ENCODE peak calls at places on chromosomes 12 and 14, in six cellular contexts. One of them, this sample, is unnamed.

GRCh38 chr12:40921563-40922163 is 229.4 kb downstream of the CNTN1 start:
- DNase-seq in posterior cingulate gyrus: no peak
- DNase-seq in WTC11: no peak
- DNase-seq in ELR: peak; percentile 23
- DNase-seq in astrocyte of the cerebellum: peak; percentile 6
- DNase-seq in left colon: no peak
- DNase-seq in this sample: peak; percentile 32

GRCh38 chr14:81211844-81212243 is 8.9 kb downstream of the GTF2A1 start:
- DNase-seq in posterior cingulate gyrus: peak; percentile 38
- DNase-seq in WTC11: no peak
- DNase-seq in ELR: peak; percentile 32
- DNase-seq in astrocyte of the cerebellum: no peak
- DNase-seq in left colon: no peak
- DNase-seq in this sample: no peak

GRCh38 chr12:116599285-116600122 is 40.3 kb downstream of the MAP1LC3B2 start:
- DNase-seq in posterior cingulate gyrus: peak; percentile 71
- DNase-seq in WTC11: peak; percentile 86
- DNase-seq in ELR: peak; percentile 77
- DNase-seq in astrocyte of the cerebellum: peak; percentile 24
- DNase-seq in left colon: peak; percentile 86
- DNase-seq in this sample: peak; percentile 32

GRCh38 chr14:53537421-53538315 is 384.5 kb upstream of the DDHD1 start:
- DNase-seq in posterior cingulate gyrus: no peak
- DNase-seq in WTC11: no peak
- DNase-seq in ELR: no peak
- DNase-seq in astrocyte of the cerebellum: no peak
- DNase-seq in left colon: no peak
- DNase-seq in this sample: no peak

GRCh38 chr14:105053996-105054395 is 11.2 kb downstream of the GPR132 start:
- DNase-seq in posterior cingulate gyrus: no peak
- DNase-seq in WTC11: no peak
- DNase-seq in ELR: no peak
- DNase-seq in astrocyte of the cerebellum: no peak
- DNase-seq in left colon: no peak
- DNase-seq in this sample: no peak

GRCh38 chr14:98925362-98926040 is 346.5 kb downstream of the BCL11B start:
- DNase-seq in posterior cingulate gyrus: no peak
- DNase-seq in WTC11: no peak
- DNase-seq in ELR: no peak
- DNase-seq in astrocyte of the cerebellum: no peak
- DNase-seq in left colon: no peak
- DNase-seq in this sample: no peak

GRCh38 chr12:124394462-124395128 is 99.7 kb downstream of the RFLNA start:
- DNase-seq in posterior cingulate gyrus: no peak
- DNase-seq in WTC11: no peak
- DNase-seq in ELR: no peak
- DNase-seq in astrocyte of the cerebellum: no peak
- DNase-seq in left colon: no peak
- DNase-seq in this sample: no peak

GRCh38 chr14:99644723-99645544 is at the start of gene HHIPL1:
- DNase-seq in posterior cingulate gyrus: no peak
- DNase-seq in WTC11: peak; percentile 42
- DNase-seq in ELR: peak; percentile 40
- DNase-seq in astrocyte of the cerebellum: no peak
- DNase-seq in left colon: no peak
- DNase-seq in this sample: no peak

GRCh38 chr12:69096669-69097364 is 142.6 kb upstream of the CPSF6 start:
- DNase-seq in posterior cingulate gyrus: no peak
- DNase-seq in WTC11: no peak
- DNase-seq in ELR: peak; percentile 37
- DNase-seq in astrocyte of the cerebellum: peak; percentile 37
- DNase-seq in left colon: no peak
- DNase-seq in this sample: no peak

GRCh38 chr14:71668942-71669341 is 263.3 kb upstream of the RGS6 start:
- DNase-seq in posterior cingulate gyrus: no peak
- DNase-seq in WTC11: no peak
- DNase-seq in ELR: no peak
- DNase-seq in astrocyte of the cerebellum: no peak
- DNase-seq in left colon: no peak
- DNase-seq in this sample: no peak

GRCh38 chr14:38129705-38130104 is 78.0 kb upstream of the SSTR1 start:
- DNase-seq in posterior cingulate gyrus: no peak
- DNase-seq in WTC11: no peak
- DNase-seq in ELR: no peak
- DNase-seq in astrocyte of the cerebellum: no peak
- DNase-seq in left colon: peak; percentile 5
- DNase-seq in this sample: no peak

GRCh38 chr12:95385646-95386045 is 88.3 kb upstream of the METAP2 start:
- DNase-seq in posterior cingulate gyrus: no peak
- DNase-seq in WTC11: no peak
- DNase-seq in ELR: no peak
- DNase-seq in astrocyte of the cerebellum: no peak
- DNase-seq in left colon: no peak
- DNase-seq in this sample: no peak

GRCh38 chr12:49945394-49946080 is 5.0 kb upstream of the AQP2 start:
- DNase-seq in posterior cingulate gyrus: peak; percentile 80
- DNase-seq in WTC11: peak; percentile 90
- DNase-seq in ELR: peak; percentile 85
- DNase-seq in astrocyte of the cerebellum: peak; percentile 22
- DNase-seq in left colon: peak; percentile 88
- DNase-seq in this sample: peak; percentile 72

GRCh38 chr12:52213541-52214420 is 19.3 kb upstream of the KRT7 start:
- DNase-seq in posterior cingulate gyrus: peak; percentile 72
- DNase-seq in WTC11: peak; percentile 96
- DNase-seq in ELR: peak; percentile 86
- DNase-seq in astrocyte of the cerebellum: peak; percentile 42
- DNase-seq in left colon: peak; percentile 73
- DNase-seq in this sample: peak; percentile 62

GRCh38 chr12:94207467-94208432 is 59.4 kb downstream of the PLXNC1 start:
- DNase-seq in posterior cingulate gyrus: no peak
- DNase-seq in WTC11: no peak
- DNase-seq in ELR: no peak
- DNase-seq in astrocyte of the cerebellum: no peak
- DNase-seq in left colon: no peak
- DNase-seq in this sample: no peak

GRCh38 chr12:108694812-108695278 is 36.5 kb downstream of the CORO1C start:
- DNase-seq in posterior cingulate gyrus: no peak
- DNase-seq in WTC11: no peak
- DNase-seq in ELR: peak; percentile 82
- DNase-seq in astrocyte of the cerebellum: no peak
- DNase-seq in left colon: no peak
- DNase-seq in this sample: no peak

GRCh38 chr14:76863724-76864407 is 37.7 kb downstream of the LRRC74A start:
- DNase-seq in posterior cingulate gyrus: no peak
- DNase-seq in WTC11: no peak
- DNase-seq in ELR: no peak
- DNase-seq in astrocyte of the cerebellum: no peak
- DNase-seq in left colon: peak; percentile 23
- DNase-seq in this sample: no peak

GRCh38 chr14:101502761-101503392 is 58.4 kb upstream of the DIO3 start:
- DNase-seq in posterior cingulate gyrus: peak; percentile 8
- DNase-seq in WTC11: no peak
- DNase-seq in ELR: no peak
- DNase-seq in astrocyte of the cerebellum: no peak
- DNase-seq in left colon: no peak
- DNase-seq in this sample: no peak

GRCh38 chr12:121365416-121366062 is 13.3 kb upstream of the ANAPC5 start:
- DNase-seq in posterior cingulate gyrus: no peak
- DNase-seq in WTC11: no peak
- DNase-seq in ELR: peak; percentile 37
- DNase-seq in astrocyte of the cerebellum: no peak
- DNase-seq in left colon: no peak
- DNase-seq in this sample: no peak

GRCh38 chr14:67566908-67567307 is 33.2 kb downstream of the PIGH start:
- DNase-seq in posterior cingulate gyrus: no peak
- DNase-seq in WTC11: no peak
- DNase-seq in ELR: no peak
- DNase-seq in astrocyte of the cerebellum: no peak
- DNase-seq in left colon: no peak
- DNase-seq in this sample: no peak

GRCh38 chr12:29713729-29714128 is 70.0 kb downstream of the TMTC1 start:
- DNase-seq in posterior cingulate gyrus: no peak
- DNase-seq in WTC11: no peak
- DNase-seq in ELR: no peak
- DNase-seq in astrocyte of the cerebellum: no peak
- DNase-seq in left colon: no peak
- DNase-seq in this sample: no peak

GRCh38 chr12:29717540-29718100 is 66.1 kb downstream of the TMTC1 start:
- DNase-seq in posterior cingulate gyrus: no peak
- DNase-seq in WTC11: no peak
- DNase-seq in ELR: no peak
- DNase-seq in astrocyte of the cerebellum: no peak
- DNase-seq in left colon: no peak
- DNase-seq in this sample: no peak

GRCh38 chr14:43399289-43399688 is 1107.8 kb downstream of the FSCB start:
- DNase-seq in posterior cingulate gyrus: no peak
- DNase-seq in WTC11: no peak
- DNase-seq in ELR: no peak
- DNase-seq in astrocyte of the cerebellum: no peak
- DNase-seq in left colon: no peak
- DNase-seq in this sample: no peak

GRCh38 chr14:74488788-74489397 is 4.2 kb downstream of the NPC2 start:
- DNase-seq in posterior cingulate gyrus: no peak
- DNase-seq in WTC11: no peak
- DNase-seq in ELR: peak; percentile 76
- DNase-seq in astrocyte of the cerebellum: peak; percentile 54
- DNase-seq in left colon: no peak
- DNase-seq in this sample: no peak

GRCh38 chr12:131091413-131091975 is 137.8 kb downstream of the ADGRD1 start:
- DNase-seq in posterior cingulate gyrus: peak; percentile 22
- DNase-seq in WTC11: peak; percentile 1
- DNase-seq in ELR: no peak
- DNase-seq in astrocyte of the cerebellum: no peak
- DNase-seq in left colon: no peak
- DNase-seq in this sample: no peak

GRCh38 chr14:47917344-47917954 is 242.0 kb upstream of the MDGA2 start:
- DNase-seq in posterior cingulate gyrus: peak; percentile 18
- DNase-seq in WTC11: peak; percentile 37
- DNase-seq in ELR: peak; percentile 16
- DNase-seq in astrocyte of the cerebellum: peak; percentile 1
- DNase-seq in left colon: no peak
- DNase-seq in this sample: no peak

GRCh38 chr14:22184157-22185025 is 404.6 kb downstream of the DAD1 start:
- DNase-seq in posterior cingulate gyrus: no peak
- DNase-seq in WTC11: no peak
- DNase-seq in ELR: peak; percentile 2
- DNase-seq in astrocyte of the cerebellum: peak; percentile 40
- DNase-seq in left colon: no peak
- DNase-seq in this sample: no peak

GRCh38 chr14:64828096-64828495 is 51.6 kb downstream of the SPTB start:
- DNase-seq in posterior cingulate gyrus: no peak
- DNase-seq in WTC11: no peak
- DNase-seq in ELR: no peak
- DNase-seq in astrocyte of the cerebellum: no peak
- DNase-seq in left colon: no peak
- DNase-seq in this sample: no peak

GRCh38 chr12:119025786-119026185 is 44.4 kb downstream of the SRRM4 start:
- DNase-seq in posterior cingulate gyrus: no peak
- DNase-seq in WTC11: no peak
- DNase-seq in ELR: no peak
- DNase-seq in astrocyte of the cerebellum: no peak
- DNase-seq in left colon: no peak
- DNase-seq in this sample: no peak

GRCh38 chr12:88393017-88393767 is 187.1 kb downstream of the KITLG start:
- DNase-seq in posterior cingulate gyrus: no peak
- DNase-seq in WTC11: peak; percentile 18
- DNase-seq in ELR: peak; percentile 67
- DNase-seq in astrocyte of the cerebellum: no peak
- DNase-seq in left colon: no peak
- DNase-seq in this sample: no peak